ENCODE peak calls at places on chromosomes 7 and 10, in five cellular contexts. One of them, this sample, is unnamed.

GRCh38 chr10:98400482-98400881 is 14.5 kb downstream of the PYROXD2 start:
- DNase-seq in A549: no peak
- DNase-seq in AG08395: no peak
- DNase-seq in body of pancreas: no peak
- DNase-seq in activated effector memory CD4-positive, alpha-beta T cell treated with Interleukin-2 at 50 U/mL for 16 hours: no peak
- DNase-seq in this sample: no peak

GRCh38 chr7:142001163-142001874 is 5.6 kb downstream of the MGAM start:
- DNase-seq in body of pancreas: no peak
- DNase-seq in AG08395: no peak
- DNase-seq in A549: peak; percentile 6
- DNase-seq in activated effector memory CD4-positive, alpha-beta T cell treated with Interleukin-2 at 50 U/mL for 16 hours: no peak
- DNase-seq in this sample: no peak

GRCh38 chr10:84291389-84291788 is 37.0 kb upstream of the CCSER2 start:
- DNase-seq in AG08395: peak; percentile 71
- DNase-seq in activated effector memory CD4-positive, alpha-beta T cell treated with Interleukin-2 at 50 U/mL for 16 hours: no peak
- DNase-seq in A549: no peak
- DNase-seq in body of pancreas: peak; percentile 8
- DNase-seq in this sample: no peak

GRCh38 chr7:84524714-84525694 is 330.4 kb upstream of the SEMA3A start:
- DNase-seq in AG08395: peak; percentile 67
- DNase-seq in activated effector memory CD4-positive, alpha-beta T cell treated with Interleukin-2 at 50 U/mL for 16 hours: no peak
- DNase-seq in body of pancreas: no peak
- DNase-seq in A549: peak; percentile 95
- DNase-seq in this sample: no peak

GRCh38 chr10:15053061-15053460 is 9.3 kb downstream of the OLAH start:
- DNase-seq in activated effector memory CD4-positive, alpha-beta T cell treated with Interleukin-2 at 50 U/mL for 16 hours: no peak
- DNase-seq in AG08395: no peak
- DNase-seq in A549: no peak
- DNase-seq in body of pancreas: no peak
- DNase-seq in this sample: no peak

GRCh38 chr7:81114682-81115081 is 195.8 kb upstream of the SEMA3C start:
- DNase-seq in activated effector memory CD4-positive, alpha-beta T cell treated with Interleukin-2 at 50 U/mL for 16 hours: no peak
- DNase-seq in body of pancreas: no peak
- DNase-seq in AG08395: no peak
- DNase-seq in A549: no peak
- DNase-seq in this sample: no peak

GRCh38 chr7:121042899-121043298 is 54.4 kb downstream of the CPED1 start:
- DNase-seq in body of pancreas: no peak
- DNase-seq in A549: no peak
- DNase-seq in activated effector memory CD4-positive, alpha-beta T cell treated with Interleukin-2 at 50 U/mL for 16 hours: no peak
- DNase-seq in AG08395: no peak
- DNase-seq in this sample: no peak

GRCh38 chr7:5088906-5089305 is 43.2 kb downstream of the RBAK start:
- DNase-seq in body of pancreas: no peak
- DNase-seq in activated effector memory CD4-positive, alpha-beta T cell treated with Interleukin-2 at 50 U/mL for 16 hours: no peak
- DNase-seq in AG08395: no peak
- DNase-seq in A549: no peak
- DNase-seq in this sample: no peak

GRCh38 chr7:102398543-102398942 is 2.4 kb downstream of the PRKRIP1 start:
- DNase-seq in activated effector memory CD4-positive, alpha-beta T cell treated with Interleukin-2 at 50 U/mL for 16 hours: no peak
- DNase-seq in A549: no peak
- DNase-seq in AG08395: no peak
- DNase-seq in body of pancreas: no peak
- DNase-seq in this sample: no peak

GRCh38 chr7:152176797-152177196 is 151.3 kb downstream of the GALNT11 start:
- DNase-seq in activated effector memory CD4-positive, alpha-beta T cell treated with Interleukin-2 at 50 U/mL for 16 hours: no peak
- DNase-seq in AG08395: no peak
- DNase-seq in A549: no peak
- DNase-seq in body of pancreas: no peak
- DNase-seq in this sample: no peak

GRCh38 chr7:38220452-38220851 is 42.4 kb downstream of the STARD3NL start:
- DNase-seq in activated effector memory CD4-positive, alpha-beta T cell treated with Interleukin-2 at 50 U/mL for 16 hours: no peak
- DNase-seq in body of pancreas: no peak
- DNase-seq in A549: no peak
- DNase-seq in AG08395: no peak
- DNase-seq in this sample: no peak

GRCh38 chr7:68206946-68207485 is 1210.4 kb downstream of the TYW1 start:
- DNase-seq in activated effector memory CD4-positive, alpha-beta T cell treated with Interleukin-2 at 50 U/mL for 16 hours: no peak
- DNase-seq in A549: no peak
- DNase-seq in body of pancreas: no peak
- DNase-seq in AG08395: no peak
- DNase-seq in this sample: no peak

GRCh38 chr10:132450466-132450824 is 53.4 kb downstream of the PWWP2B start:
- DNase-seq in A549: no peak
- DNase-seq in AG08395: no peak
- DNase-seq in activated effector memory CD4-positive, alpha-beta T cell treated with Interleukin-2 at 50 U/mL for 16 hours: no peak
- DNase-seq in body of pancreas: no peak
- DNase-seq in this sample: no peak

GRCh38 chr7:151129141-151129835 is 38.2 kb downstream of the GBX1 start:
- DNase-seq in A549: no peak
- DNase-seq in AG08395: no peak
- DNase-seq in body of pancreas: no peak
- DNase-seq in activated effector memory CD4-positive, alpha-beta T cell treated with Interleukin-2 at 50 U/mL for 16 hours: no peak
- DNase-seq in this sample: no peak

GRCh38 chr10:69242037-69242843 is 22.1 kb downstream of the HKDC1 start:
- DNase-seq in A549: no peak
- DNase-seq in body of pancreas: no peak
- DNase-seq in activated effector memory CD4-positive, alpha-beta T cell treated with Interleukin-2 at 50 U/mL for 16 hours: no peak
- DNase-seq in AG08395: no peak
- DNase-seq in this sample: no peak

GRCh38 chr10:116765549-116766162 is 23.3 kb upstream of the HSPA12A start:
- DNase-seq in activated effector memory CD4-positive, alpha-beta T cell treated with Interleukin-2 at 50 U/mL for 16 hours: no peak
- DNase-seq in AG08395: no peak
- DNase-seq in A549: no peak
- DNase-seq in body of pancreas: peak; percentile 56
- DNase-seq in this sample: no peak

GRCh38 chr7:91957823-91958222 is 17.2 kb downstream of the AKAP9 start:
- DNase-seq in activated effector memory CD4-positive, alpha-beta T cell treated with Interleukin-2 at 50 U/mL for 16 hours: no peak
- DNase-seq in body of pancreas: no peak
- DNase-seq in AG08395: no peak
- DNase-seq in A549: no peak
- DNase-seq in this sample: no peak

GRCh38 chr7:116271161-116271979 is 61.0 kb downstream of the TES start:
- DNase-seq in activated effector memory CD4-positive, alpha-beta T cell treated with Interleukin-2 at 50 U/mL for 16 hours: no peak
- DNase-seq in AG08395: peak; percentile 30
- DNase-seq in A549: peak; percentile 36
- DNase-seq in body of pancreas: no peak
- DNase-seq in this sample: no peak

GRCh38 chr7:2212906-2213305 is 19.8 kb downstream of the MAD1L1 start:
- DNase-seq in A549: no peak
- DNase-seq in body of pancreas: no peak
- DNase-seq in activated effector memory CD4-positive, alpha-beta T cell treated with Interleukin-2 at 50 U/mL for 16 hours: no peak
- DNase-seq in AG08395: no peak
- DNase-seq in this sample: no peak

This sample was measured in stomach.